ENCODE peak calls at places on chromosomes 12 and 14, in five cellular contexts. Q is epithelial cell of proximal tubule; L is HFF-Myc; O is cardiac fibroblast; W is CD8-positive, alpha-beta T cell. S is an unnamed sample.
A peak's percentile ranks its signal among the peaks of the same experiment; 100 is the strongest.

GRCh38 chr14:86781111-86781510 is 1211.9 kb downstream of the GALC start:
- DNase-seq in Q (no peak), L (no peak), O (no peak), W (no peak), S (no peak)

GRCh38 chr12:6383572-6384498 is at the start of gene LTBR:
- DNase-seq in Q (no peak), L (peak; percentile 41), O (peak; percentile 93), W (no peak), S (peak; percentile 63)

GRCh38 chr12:46629331-46630229 is 196.2 kb downstream of the SLC38A4 start:
- DNase-seq in Q (peak; percentile 82), L (no peak), O (no peak), W (no peak), S (no peak)

GRCh38 chr14:39467889-39468524 is 35.8 kb upstream of the FBXO33 start:
- DNase-seq in Q (peak; percentile 15), L (no peak), O (peak; percentile 68), W (no peak), S (peak; percentile 4)

GRCh38 chr12:15208871-15209656 is 12.2 kb downstream of the RERG start:
- DNase-seq in Q (no peak), L (no peak), O (peak; percentile 87), W (no peak), S (no peak)

GRCh38 chr12:111041091-111041490 is 120.7 kb upstream of the MYL2 start:
- DNase-seq in Q (no peak), L (no peak), O (no peak), W (no peak), S (no peak)

GRCh38 chr12:15706010-15706676 is 83.0 kb downstream of the EPS8 start:
- DNase-seq in Q (no peak), L (no peak), O (no peak), W (no peak), S (no peak)

GRCh38 chr14:106518054-106518943 is 991.9 kb downstream of the TMEM121 start:
- DNase-seq in Q (no peak), L (no peak), O (no peak), W (peak; percentile 79), S (no peak)

GRCh38 chr14:96165493-96166474 is 38.9 kb upstream of the BDKRB2 start:
- DNase-seq in Q (no peak), L (no peak), O (no peak), W (no peak), S (no peak)

DNA sequence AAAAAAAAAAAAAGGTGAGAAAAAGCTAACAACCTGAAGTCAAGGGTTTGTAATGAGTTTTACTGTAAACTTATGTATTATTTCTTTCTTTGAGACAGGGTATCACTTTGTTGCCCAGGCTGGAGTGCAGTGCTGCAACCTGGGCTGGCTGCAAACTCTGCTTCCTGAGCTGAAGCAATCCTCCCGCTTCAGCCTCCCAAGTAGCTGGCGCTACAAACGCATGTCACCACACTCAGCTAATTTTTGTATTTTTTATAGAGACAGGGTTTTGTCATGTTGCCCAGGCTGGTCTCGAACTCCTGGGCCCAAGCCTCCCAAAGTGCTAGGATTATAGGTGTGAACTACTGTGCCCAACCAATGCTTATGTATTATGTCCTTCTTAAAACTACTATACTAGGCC is 9.2 kb downstream of the ATF7 start:
- DNase-seq in Q (no peak), L (no peak), O (no peak), W (no peak), S (no peak)
- H3K4me3 ChIP-seq in Q (no peak overlapping the region), L (no peak overlapping the region), O (no peak overlapping the region), W (no peak overlapping the region), S (no peak overlapping the region)

GRCh38 chr12:19645823-19646222 is 206.5 kb downstream of the AEBP2 start:
- DNase-seq in Q (no peak), L (no peak), O (no peak), W (no peak), S (no peak)

GRCh38 chr12:19646599-19646998 is 207.3 kb downstream of the AEBP2 start:
- DNase-seq in Q (no peak), L (no peak), O (no peak), W (no peak), S (no peak)

GRCh38 chr12:19641235-19642080 is 202.2 kb downstream of the AEBP2 start:
- DNase-seq in Q (no peak), L (no peak), O (no peak), W (no peak), S (no peak)

GRCh38 chr12:19642305-19642704 is 203.0 kb downstream of the AEBP2 start:
- DNase-seq in Q (no peak), L (no peak), O (no peak), W (no peak), S (no peak)

DNA sequence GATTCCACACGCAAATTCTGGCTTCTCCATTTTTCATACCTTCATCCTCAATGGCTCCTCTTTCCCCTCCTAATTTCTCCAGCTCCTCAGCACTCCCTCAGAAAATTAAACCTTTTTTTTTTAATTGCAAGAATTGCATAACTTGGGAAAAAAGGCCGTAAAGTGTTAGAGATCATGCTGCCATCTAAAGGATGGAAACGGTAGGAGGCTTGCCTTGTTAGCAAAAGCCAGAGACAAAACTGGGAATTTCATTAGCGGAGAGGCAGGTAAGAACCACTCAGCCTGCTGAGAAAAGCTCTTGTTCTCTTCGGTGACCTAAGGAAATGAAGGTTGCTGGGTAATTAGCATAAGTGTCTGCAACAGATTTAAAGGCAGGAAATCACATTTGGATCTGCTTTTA is 204.3 kb downstream of the AEBP2 start:
- DNase-seq in Q (peak; percentile 10), L (peak; percentile 25), O (peak; percentile 73), W (no peak), S (peak; percentile 37)
- TF ChIP-seq CTCF in Q (peak; percentile 73), L (peak; percentile 62), O (peak; percentile 63), W (no peak), S (peak; percentile 76)

GRCh38 chr14:103715052-103716000 is at the start of the genes XRCC3 and ZFYVE21:
- DNase-seq in Q (peak; percentile 87), L (peak; percentile 99), O (peak; percentile 100), W (peak; percentile 99), S (peak; percentile 95)
- H3K4me3 ChIP-seq in Q (peak within 1 kb of the TSS; percentile 85), L (peak within 1 kb of the TSS; percentile 75), O (peak within 1 kb of the TSS; percentile 80), W (peak within 1 kb of the TSS; percentile 74), S (peak within 1 kb of the TSS; percentile 71)

DNA sequence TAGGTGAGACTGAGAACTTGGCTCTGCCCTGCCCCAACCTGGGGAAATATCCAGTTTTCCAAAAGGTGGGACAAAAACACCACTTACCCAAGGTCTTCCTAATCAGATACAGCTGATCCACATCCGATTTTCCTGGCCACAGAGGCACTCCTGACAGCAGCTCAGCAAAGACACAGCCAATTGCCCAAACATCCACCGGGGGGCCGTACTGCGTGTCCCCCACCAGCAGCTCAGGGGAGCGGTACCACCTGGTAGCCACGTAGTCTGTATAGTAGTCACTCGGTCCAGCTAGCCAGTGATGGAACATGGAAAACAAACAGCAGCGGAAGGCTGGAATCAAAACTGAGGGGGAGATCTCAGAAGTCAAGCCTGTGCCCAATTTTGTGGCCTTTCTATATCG is 28.8 kb downstream of the DMAC2L start:
- DNase-seq in Q (no peak), L (no peak), O (no peak), W (no peak), S (no peak)
- TF ChIP-seq CTCF in Q (peak; percentile 40), L (no peak), O (peak; percentile 8), W (no peak), S (no peak)

DNA sequence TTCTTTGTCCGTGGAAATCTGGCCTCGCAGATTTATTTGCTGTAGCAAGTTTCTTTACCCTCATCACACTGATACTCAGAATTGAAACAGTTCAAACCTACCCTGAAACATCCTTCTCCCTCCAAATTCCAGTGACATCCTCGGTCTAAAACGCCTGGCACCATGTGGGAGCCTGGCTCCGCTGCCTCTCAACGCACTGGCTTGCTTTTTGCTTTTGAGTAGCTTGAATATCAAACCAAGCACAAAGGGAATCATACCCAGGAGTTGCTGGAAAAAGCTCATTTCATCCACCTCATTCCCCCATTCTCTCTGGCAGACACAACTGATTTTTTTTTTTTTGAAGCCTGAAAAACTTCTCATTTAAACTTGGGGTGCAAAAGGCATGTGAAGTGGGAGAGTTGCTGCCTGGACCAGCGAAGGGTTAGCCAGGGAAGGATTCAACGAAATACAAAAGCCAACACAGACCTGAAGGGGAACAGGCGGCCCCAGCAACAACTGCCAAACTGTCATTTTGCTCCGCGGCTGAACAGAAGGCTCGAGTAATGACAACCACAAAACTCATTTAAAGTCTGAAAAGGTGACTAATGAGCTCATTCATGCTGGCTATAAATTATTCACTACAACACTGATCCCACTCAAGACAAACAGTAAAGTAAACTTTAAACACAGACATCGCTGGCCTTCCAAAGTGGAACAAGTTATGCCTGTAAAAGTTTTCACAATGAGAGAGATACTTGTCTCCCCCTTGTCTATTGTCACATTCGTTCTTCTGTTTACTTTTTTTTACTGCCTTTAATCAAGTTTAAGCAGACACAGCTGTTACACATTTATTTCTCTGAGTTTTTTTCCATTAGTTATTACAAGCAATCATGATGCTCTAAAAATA is 12.4 kb upstream of the FOXN3 start:
- DNase-seq in Q (no peak), L (no peak), O (peak; percentile 14), W (no peak), S (no peak)
- H3K4me3 ChIP-seq in Q (no peak overlapping the region), L (no peak overlapping the region), O (no peak overlapping the region), W (peak overlapping the region; percentile 53), S (no peak overlapping the region)

GRCh38 chr14:41922014-41922413 is 315.3 kb downstream of the LRFN5 start:
- DNase-seq in Q (no peak), L (no peak), O (no peak), W (no peak), S (no peak)

DNA sequence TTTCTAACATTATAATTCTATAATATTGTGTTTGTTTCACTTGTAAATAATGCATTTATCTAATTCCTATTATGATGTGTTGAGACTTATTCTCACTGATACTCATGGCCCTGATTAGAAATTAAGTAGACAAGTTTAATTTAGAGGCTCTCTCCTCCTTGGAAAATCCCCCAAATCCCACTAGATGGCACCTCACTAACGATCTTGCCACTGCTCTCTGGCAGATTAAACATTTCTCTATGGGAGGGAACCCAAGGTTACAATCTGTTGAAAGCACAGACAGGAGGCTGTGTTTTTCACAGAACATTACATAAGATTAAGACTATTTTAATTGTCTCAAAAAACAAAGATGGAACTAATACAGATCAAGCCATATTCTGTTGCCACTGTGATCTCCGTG is 318.7 kb downstream of the LRFN5 start:
- DNase-seq in Q (no peak), L (peak; percentile 1), O (peak; percentile 8), W (no peak), S (no peak)
- TF ChIP-seq CTCF in Q (peak; percentile 36), L (peak; percentile 14), O (peak; percentile 2), W (no peak), S (peak; percentile 22)

DNA sequence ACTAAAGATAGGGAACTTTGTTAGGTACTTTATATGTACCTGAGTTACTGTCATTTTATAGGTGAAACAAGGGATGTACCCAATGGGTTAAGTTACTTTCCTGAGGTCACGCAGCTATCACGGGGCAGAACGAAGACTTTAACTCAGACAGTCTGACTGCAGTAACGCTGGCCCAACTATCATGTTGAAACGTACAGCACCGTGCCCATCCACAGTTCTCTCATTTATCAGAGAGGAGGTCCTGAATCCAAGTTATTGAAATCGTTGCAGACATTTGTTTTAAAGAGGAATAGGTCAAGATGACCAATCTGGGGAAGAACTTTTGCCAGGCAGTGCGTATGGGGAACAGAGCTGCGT is 587 bp upstream of the C12orf75 start:
- DNase-seq in Q (no peak), L (no peak), O (no peak), W (no peak), S (no peak)
- H3K4me3 ChIP-seq in Q (peak overlapping the region; percentile 80), L (peak overlapping the region; percentile 81), O (peak overlapping the region; percentile 72), W (peak overlapping the region; percentile 4), S (peak overlapping the region; percentile 98)

DNA sequence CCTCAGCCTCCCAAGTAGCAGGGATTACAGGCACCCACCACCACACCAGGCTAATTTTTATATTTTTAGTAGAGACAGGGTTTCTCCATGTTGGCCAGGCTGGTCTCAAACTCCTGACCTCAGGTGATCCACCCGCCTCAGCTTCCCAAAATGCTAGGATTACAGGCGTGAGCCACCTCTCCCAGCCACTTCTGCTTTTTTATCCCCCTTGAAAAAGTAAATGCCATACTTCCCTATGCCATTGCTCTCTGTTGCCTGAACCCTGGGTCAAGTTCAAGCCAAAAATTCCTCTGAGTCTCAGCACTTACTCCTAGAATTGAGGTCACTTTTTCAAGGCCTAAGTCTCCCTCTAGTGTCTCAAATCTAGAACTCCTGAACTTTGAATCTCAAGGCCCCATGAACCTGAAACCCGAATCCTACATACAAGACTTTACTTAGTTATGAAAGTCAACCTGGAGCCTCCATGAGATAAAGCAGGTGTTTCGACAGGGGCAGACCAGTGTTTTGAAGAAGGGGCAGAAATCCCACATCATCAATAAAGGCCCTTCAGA is 1.4 kb upstream of the APOBEC1 start:
- DNase-seq in Q (no peak), L (no peak), O (no peak), W (no peak), S (no peak)
- TF ChIP-seq CTCF in Q (peak; percentile 40), L (peak; percentile 34), O (no peak), W (no peak), S (peak; percentile 36)

S was measured in AG09309.